ENCODE peak calls at places on chromosomes 11 and 22, in six cellular contexts. One of them, this sample, is unnamed.

GRCh38 chr22:29073618-29074275 is 912 bp downstream of the KREMEN1 start:
- ATAC-seq in CD4-positive, CD25-positive, alpha-beta regulatory T cell: no peak
- ATAC-seq in pancreas: peak; percentile 25
- ATAC-seq in GM12878: peak; percentile 17
- ATAC-seq in CD4-positive, alpha-beta T cell: no peak
- ATAC-seq in Panc1: peak; percentile 23
- ATAC-seq in this sample: no peak

GRCh38 chr11:27040302-27041115 is at the start of gene BBOX1:
- ATAC-seq in CD4-positive, CD25-positive, alpha-beta regulatory T cell: no peak
- ATAC-seq in pancreas: peak; percentile 38
- ATAC-seq in GM12878: no peak
- ATAC-seq in CD4-positive, alpha-beta T cell: no peak
- ATAC-seq in Panc1: no peak
- ATAC-seq in this sample: peak; percentile 20

GRCh38 chr22:31874821-31875220 is 69.5 kb upstream of the YWHAH start:
- ATAC-seq in CD4-positive, CD25-positive, alpha-beta regulatory T cell: no peak
- ATAC-seq in pancreas: no peak
- ATAC-seq in GM12878: no peak
- ATAC-seq in CD4-positive, alpha-beta T cell: no peak
- ATAC-seq in Panc1: no peak
- ATAC-seq in this sample: no peak

GRCh38 chr11:68325894-68326220 is 13.5 kb downstream of the LRP5 start:
- ATAC-seq in CD4-positive, CD25-positive, alpha-beta regulatory T cell: no peak
- ATAC-seq in pancreas: no peak
- ATAC-seq in GM12878: no peak
- ATAC-seq in CD4-positive, alpha-beta T cell: no peak
- ATAC-seq in Panc1: no peak
- ATAC-seq in this sample: no peak

GRCh38 chr22:30940655-30941362 is 27.8 kb downstream of the MORC2 start:
- ATAC-seq in CD4-positive, CD25-positive, alpha-beta regulatory T cell: peak; percentile 77
- ATAC-seq in pancreas: no peak
- ATAC-seq in GM12878: no peak
- ATAC-seq in CD4-positive, alpha-beta T cell: peak; percentile 77
- ATAC-seq in Panc1: no peak
- ATAC-seq in this sample: no peak

GRCh38 chr11:62922653-62923371 is 1.6 kb upstream of the CHRM1 start:
- ATAC-seq in CD4-positive, CD25-positive, alpha-beta regulatory T cell: no peak
- ATAC-seq in pancreas: no peak
- ATAC-seq in GM12878: peak; percentile 73
- ATAC-seq in CD4-positive, alpha-beta T cell: no peak
- ATAC-seq in Panc1: no peak
- ATAC-seq in this sample: peak; percentile 38

GRCh38 chr22:37999236-37999635 is 14.9 kb upstream of the SOX10 start:
- ATAC-seq in CD4-positive, CD25-positive, alpha-beta regulatory T cell: no peak
- ATAC-seq in pancreas: no peak
- ATAC-seq in GM12878: no peak
- ATAC-seq in CD4-positive, alpha-beta T cell: no peak
- ATAC-seq in Panc1: peak; percentile 32
- ATAC-seq in this sample: no peak

GRCh38 chr22:25483931-25484330 is 80.5 kb upstream of the GRK3 start:
- ATAC-seq in CD4-positive, CD25-positive, alpha-beta regulatory T cell: no peak
- ATAC-seq in pancreas: no peak
- ATAC-seq in GM12878: no peak
- ATAC-seq in CD4-positive, alpha-beta T cell: no peak
- ATAC-seq in Panc1: no peak
- ATAC-seq in this sample: no peak

GRCh38 chr11:93220078-93220477 is 22.3 kb upstream of the SLC36A4 start:
- ATAC-seq in CD4-positive, CD25-positive, alpha-beta regulatory T cell: no peak
- ATAC-seq in pancreas: no peak
- ATAC-seq in GM12878: no peak
- ATAC-seq in CD4-positive, alpha-beta T cell: no peak
- ATAC-seq in Panc1: no peak
- ATAC-seq in this sample: no peak

GRCh38 chr11:117230981-117231636 is 764 bp downstream of the PCSK7 start:
- ATAC-seq in CD4-positive, CD25-positive, alpha-beta regulatory T cell: no peak
- ATAC-seq in pancreas: no peak
- ATAC-seq in GM12878: peak; percentile 27
- ATAC-seq in CD4-positive, alpha-beta T cell: no peak
- ATAC-seq in Panc1: no peak
- ATAC-seq in this sample: peak; percentile 3

GRCh38 chr11:105665281-105665680 is 55.4 kb downstream of the GRIA4 start:
- ATAC-seq in CD4-positive, CD25-positive, alpha-beta regulatory T cell: no peak
- ATAC-seq in pancreas: no peak
- ATAC-seq in GM12878: no peak
- ATAC-seq in CD4-positive, alpha-beta T cell: no peak
- ATAC-seq in Panc1: no peak
- ATAC-seq in this sample: no peak

GRCh38 chr22:35386670-35387288 is 5.9 kb downstream of the HMOX1 start:
- ATAC-seq in CD4-positive, CD25-positive, alpha-beta regulatory T cell: no peak
- ATAC-seq in pancreas: no peak
- ATAC-seq in GM12878: no peak
- ATAC-seq in CD4-positive, alpha-beta T cell: no peak
- ATAC-seq in Panc1: no peak
- ATAC-seq in this sample: no peak

GRCh38 chr22:46672731-46673130 is 52.5 kb downstream of the GRAMD4 start:
- ATAC-seq in CD4-positive, CD25-positive, alpha-beta regulatory T cell: no peak
- ATAC-seq in pancreas: no peak
- ATAC-seq in GM12878: no peak
- ATAC-seq in CD4-positive, alpha-beta T cell: no peak
- ATAC-seq in Panc1: no peak
- ATAC-seq in this sample: no peak

GRCh38 chr11:65181569-65182257 is at the start of gene CAPN1:
- ATAC-seq in CD4-positive, CD25-positive, alpha-beta regulatory T cell: peak; percentile 76
- ATAC-seq in pancreas: peak; percentile 67
- ATAC-seq in GM12878: peak; percentile 70
- ATAC-seq in CD4-positive, alpha-beta T cell: peak; percentile 69
- ATAC-seq in Panc1: peak; percentile 81
- ATAC-seq in this sample: peak; percentile 80

GRCh38 chr11:70712471-70712870 is 314.1 kb downstream of the CTTN start:
- ATAC-seq in CD4-positive, CD25-positive, alpha-beta regulatory T cell: no peak
- ATAC-seq in pancreas: no peak
- ATAC-seq in GM12878: no peak
- ATAC-seq in CD4-positive, alpha-beta T cell: no peak
- ATAC-seq in Panc1: peak; percentile 42
- ATAC-seq in this sample: no peak

GRCh38 chr22:28608546-28608945 is 71.1 kb downstream of the TTC28 start:
- ATAC-seq in CD4-positive, CD25-positive, alpha-beta regulatory T cell: no peak
- ATAC-seq in pancreas: no peak
- ATAC-seq in GM12878: no peak
- ATAC-seq in CD4-positive, alpha-beta T cell: no peak
- ATAC-seq in Panc1: no peak
- ATAC-seq in this sample: no peak

GRCh38 chr22:37777122-37777687 is 30.5 kb upstream of the GCAT start:
- ATAC-seq in CD4-positive, CD25-positive, alpha-beta regulatory T cell: no peak
- ATAC-seq in pancreas: peak; percentile 92
- ATAC-seq in GM12878: peak; percentile 96
- ATAC-seq in CD4-positive, alpha-beta T cell: no peak
- ATAC-seq in Panc1: no peak
- ATAC-seq in this sample: peak; percentile 90

GRCh38 chr22:43270314-43270908 is 72.8 kb downstream of the SCUBE1 start:
- ATAC-seq in CD4-positive, CD25-positive, alpha-beta regulatory T cell: no peak
- ATAC-seq in pancreas: no peak
- ATAC-seq in GM12878: peak; percentile 51
- ATAC-seq in CD4-positive, alpha-beta T cell: no peak
- ATAC-seq in Panc1: peak; percentile 64
- ATAC-seq in this sample: no peak

GRCh38 chr11:120608760-120609211 is 97.2 kb downstream of the GRIK4 start:
- ATAC-seq in CD4-positive, CD25-positive, alpha-beta regulatory T cell: no peak
- ATAC-seq in pancreas: peak; percentile 61
- ATAC-seq in GM12878: no peak
- ATAC-seq in CD4-positive, alpha-beta T cell: no peak
- ATAC-seq in Panc1: no peak
- ATAC-seq in this sample: no peak

GRCh38 chr11:102384419-102385052 is 37.5 kb downstream of the BIRC2 start:
- ATAC-seq in CD4-positive, CD25-positive, alpha-beta regulatory T cell: no peak
- ATAC-seq in pancreas: no peak
- ATAC-seq in GM12878: no peak
- ATAC-seq in CD4-positive, alpha-beta T cell: no peak
- ATAC-seq in Panc1: no peak
- ATAC-seq in this sample: no peak